ENCODE peak calls at places on chromosomes 3 and 15, in eight cellular contexts. O, T, E, J, K, W, H and R are unnamed samples.

GRCh38 chr3:160842021-160843005 is 86.3 kb downstream of the PPM1L start:
- DNase-seq in O (no peak), T (no peak), E (no peak), J (no peak), K (no peak), W (no peak), H (no peak), R (no peak)

GRCh38 chr3:177224406-177224805 is 27.1 kb upstream of the TBL1XR1 start:
- DNase-seq in O (no peak), T (no peak), E (no peak), J (no peak), K (peak; percentile 46), W (no peak), H (no peak), R (no peak)

GRCh38 chr15:60993008-60993407 is 236.1 kb downstream of the RORA start:
- DNase-seq in O (no peak), T (no peak), E (peak; percentile 45), J (no peak), K (no peak), W (no peak), H (no peak), R (no peak)

GRCh38 chr3:47855461-47856383 is 52.8 kb downstream of the DHX30 start:
- DNase-seq in O (no peak), T (no peak), E (no peak), J (no peak), K (no peak), W (no peak), H (no peak), R (no peak)

GRCh38 chr3:152452318-152452717 is 183.6 kb downstream of the MBNL1 start:
- DNase-seq in O (no peak), T (no peak), E (no peak), J (no peak), K (no peak), W (no peak), H (no peak), R (no peak)

GRCh38 chr3:114609952-114610351 is 316.1 kb downstream of the TIGIT start:
- DNase-seq in O (no peak), T (no peak), E (no peak), J (no peak), K (no peak), W (no peak), H (no peak), R (no peak)

GRCh38 chr15:96333194-96334016 is 2.9 kb downstream of the NR2F2 start:
- DNase-seq in O (peak; percentile 87), T (peak; percentile 19), E (peak; percentile 65), J (peak; percentile 54), K (no peak), W (peak; percentile 57), H (no peak), R (no peak)

GRCh38 chr3:59764131-59764530 is 714.3 kb upstream of the CFAP20DC start:
- DNase-seq in O (no peak), T (peak; percentile 7), E (peak; percentile 15), J (no peak), K (no peak), W (no peak), H (no peak), R (no peak)

GRCh38 chr15:82139823-82140268 is 94.0 kb upstream of the MEX3B start:
- DNase-seq in O (peak; percentile 85), T (peak; percentile 69), E (peak; percentile 85), J (peak; percentile 63), K (peak; percentile 31), W (peak; percentile 28), H (peak; percentile 43), R (no peak)

GRCh38 chr3:43998841-43999805 is 242.6 kb upstream of the TOPAZ1 start:
- DNase-seq in O (peak; percentile 89), T (no peak), E (peak; percentile 64), J (peak; percentile 83), K (peak; percentile 83), W (peak; percentile 99), H (peak; percentile 92), R (peak; percentile 90)

GRCh38 chr3:61333562-61333961 is 82.3 kb upstream of the FHIT start:
- DNase-seq in O (no peak), T (no peak), E (no peak), J (no peak), K (no peak), W (peak; percentile 56), H (no peak), R (no peak)

GRCh38 chr3:124034016-124034808 is 42.3 kb upstream of the ROPN1 start:
- DNase-seq in O (peak; percentile 48), T (peak; percentile 22), E (peak; percentile 59), J (peak; percentile 47), K (no peak), W (peak; percentile 79), H (no peak), R (no peak)

GRCh38 chr3:195746346-195746745 is 25.6 kb downstream of the MUC20 start:
- DNase-seq in O (no peak), T (no peak), E (no peak), J (no peak), K (no peak), W (no peak), H (no peak), R (no peak)

GRCh38 chr3:60600848-60601247 is 650.4 kb downstream of the FHIT start:
- DNase-seq in O (no peak), T (no peak), E (no peak), J (no peak), K (no peak), W (no peak), H (no peak), R (no peak)

GRCh38 chr3:15512173-15512572 is 9.3 kb downstream of the COLQ start:
- DNase-seq in O (no peak), T (no peak), E (peak; percentile 24), J (peak; percentile 43), K (no peak), W (no peak), H (no peak), R (peak; percentile 9)

GRCh38 chr3:48612270-48612669 is 2.8 kb upstream of the UQCRC1 start:
- DNase-seq in O (no peak), T (no peak), E (no peak), J (no peak), K (no peak), W (no peak), H (no peak), R (no peak)

GRCh38 chr3:187212705-187213104 is 15.4 kb downstream of the RTP1 start:
- DNase-seq in O (no peak), T (no peak), E (peak; percentile 32), J (no peak), K (no peak), W (no peak), H (no peak), R (no peak)

GRCh38 chr15:71585159-71585558 is 225.2 kb upstream of the NR2E3 start:
- DNase-seq in O (no peak), T (no peak), E (no peak), J (no peak), K (no peak), W (no peak), H (no peak), R (no peak)

GRCh38 chr3:99131876-99132275 is 230.4 kb upstream of the DCBLD2 start:
- DNase-seq in O (no peak), T (no peak), E (peak; percentile 41), J (no peak), K (no peak), W (no peak), H (no peak), R (no peak)

GRCh38 chr3:150922611-150923010 is 17.4 kb upstream of the MINDY4B start:
- DNase-seq in O (peak; percentile 84), T (no peak), E (peak; percentile 45), J (no peak), K (no peak), W (peak; percentile 44), H (no peak), R (no peak)

GRCh38 chr15:46251873-46252272 is 617.0 kb downstream of the SQOR start:
- DNase-seq in O (peak; percentile 15), T (no peak), E (no peak), J (no peak), K (no peak), W (no peak), H (no peak), R (no peak)

GRCh38 chr3:55904716-55905115 is 417.6 kb upstream of the WNT5A start:
- DNase-seq in O (no peak), T (no peak), E (no peak), J (no peak), K (no peak), W (no peak), H (no peak), R (no peak)

GRCh38 chr15:82570721-82571519 is 30.7 kb upstream of the RPS17 start:
- DNase-seq in O (peak; percentile 43), T (peak; percentile 72), E (peak; percentile 84), J (no peak), K (no peak), W (peak; percentile 42), H (no peak), R (no peak)

GRCh38 chr3:58356054-58356453 is 23.4 kb downstream of the PXK start:
- DNase-seq in O (no peak), T (no peak), E (peak; percentile 27), J (peak; percentile 34), K (no peak), W (peak; percentile 27), H (peak; percentile 61), R (no peak)

GRCh38 chr15:59492389-59493377 is 54.7 kb downstream of the FAM81A start:
- DNase-seq in O (peak; percentile 89), T (peak; percentile 77), E (peak; percentile 84), J (peak; percentile 81), K (peak; percentile 21), W (peak; percentile 70), H (peak; percentile 76), R (peak; percentile 54)

GRCh38 chr3:181694805-181695660 is 16.7 kb upstream of the SOX2 start:
- DNase-seq in O (peak; percentile 81), T (no peak), E (peak; percentile 20), J (peak; percentile 71), K (no peak), W (no peak), H (no peak), R (peak; percentile 57)
- H3K9me2 ChIP-seq in O (no peaks in the 10 kb centered on the region), T (no peaks in the 10 kb centered on the region), E (no peaks in the 10 kb centered on the region), J (no peaks in the 10 kb centered on the region), K (no peaks in the 10 kb centered on the region), W (no peaks in the 10 kb centered on the region), H (no peaks in the 10 kb centered on the region), R (no peaks in the 10 kb centered on the region)

GRCh38 chr3:8759038-8759755 is 10.2 kb downstream of the OXTR start:
- DNase-seq in O (no peak), T (no peak), E (peak; percentile 0), J (no peak), K (no peak), W (no peak), H (no peak), R (no peak)
- H3K9me2 ChIP-seq in O (no peaks in the 10 kb centered on the region), T (no peaks in the 10 kb centered on the region), E (no peaks in the 10 kb centered on the region), J (no peaks in the 10 kb centered on the region), K (no peaks in the 10 kb centered on the region), W (no peaks in the 10 kb centered on the region), H (no peaks in the 10 kb centered on the region), R (no peaks in the 10 kb centered on the region)

GRCh38 chr15:40809051-40809450 is 1.8 kb upstream of the DNAJC17 start:
- DNase-seq in O (no peak), T (no peak), E (no peak), J (no peak), K (no peak), W (no peak), H (no peak), R (no peak)
- H3K9me2 ChIP-seq in O (no peaks in the 10 kb centered on the region), T (no peaks in the 10 kb centered on the region), E (no peaks in the 10 kb centered on the region), J (no peaks in the 10 kb centered on the region), K (no peaks in the 10 kb centered on the region), W (no peaks in the 10 kb centered on the region), H (no peaks in the 10 kb centered on the region), R (no peaks in the 10 kb centered on the region)

DNA sequence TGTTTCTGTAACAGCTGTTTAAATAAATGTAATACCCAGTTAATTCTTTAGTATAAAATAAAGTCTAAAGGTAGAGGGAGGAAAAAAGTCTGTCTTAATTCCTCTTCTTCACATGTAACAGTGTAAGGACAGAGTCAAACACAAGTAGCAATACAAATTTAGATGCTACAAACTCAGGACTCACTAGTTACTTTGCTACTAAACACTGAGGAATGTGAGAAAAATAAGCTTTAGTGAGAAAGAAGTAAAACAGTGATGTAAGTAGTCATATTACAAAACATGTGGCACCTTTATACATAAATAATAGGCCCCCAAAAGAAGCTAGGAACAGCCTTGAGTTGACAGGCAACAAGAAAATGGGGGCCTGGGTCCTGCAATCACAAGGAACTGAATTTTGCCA is 113.0 kb downstream of the TBC1D5 start:
- DNase-seq in O (no peak), T (no peak), E (peak; percentile 36), J (no peak), K (no peak), W (no peak), H (no peak), R (no peak)
- H3K9me2 ChIP-seq in O (no peaks in the 10 kb centered on the region), T (no peaks in the 10 kb centered on the region), E (no peaks in the 10 kb centered on the region), J (no peaks in the 10 kb centered on the region), K (no peaks in the 10 kb centered on the region), W (no peaks in the 10 kb centered on the region), H (no peaks in the 10 kb centered on the region), R (no peaks in the 10 kb centered on the region)